ENCODE peak calls at places on chromosomes 3 and 15, in ten cellular contexts. Z is SW480; N is AG20443; X is LNCaP clone FGC; A is EH; Q is AG09309; B is GM23338; S is activated T-helper 1 cell treated with anti-CD3 and anti-CD28 coated beads, Interleukin-12 subunit alpha, Interleukin-12 subunit beta, Interleukin-2, Interleukin-4 antibody, amounts not matched to agents 30 ng/mL and 10 ng/mL and 1 ng/mL, durations not matched to agents 14 hours and 24 hours and 36 hours; H is stomach; M is HuH-7.5. O is an unnamed sample.

GRCh38 chr3:125507128-125507527 is 12.9 kb downstream of the SNX4 start:
- DNase-seq in Z (no peak), N (no peak), X (no peak), A (no peak), Q (no peak), B (no peak), S (no peak), H (no peak), M (no peak), O (no peak)

GRCh38 chr3:16181361-16181760 is 6.9 kb downstream of the GALNT15 start:
- DNase-seq in Z (no peak), N (peak; percentile 73), X (no peak), A (peak; percentile 58), Q (no peak), B (no peak), S (no peak), H (peak; percentile 29), M (no peak), O (no peak)

GRCh38 chr3:151548206-151548605 is 87.3 kb upstream of the IGSF10 start:
- DNase-seq in Z (no peak), N (no peak), X (no peak), A (no peak), Q (no peak), B (no peak), S (no peak), H (no peak), M (no peak), O (no peak)

GRCh38 chr15:68620721-68621528 is 42.1 kb downstream of the CORO2B start:
- DNase-seq in Z (no peak), N (peak; percentile 94), X (no peak), A (peak; percentile 98), Q (peak; percentile 95), B (peak; percentile 46), S (no peak), H (peak; percentile 64), M (no peak), O (no peak)

GRCh38 chr15:24772256-24772655 is 96.7 kb downstream of the NPAP1 start:
- DNase-seq in Z (no peak), N (no peak), X (no peak), A (no peak), Q (no peak), B (peak; percentile 86), S (no peak), H (no peak), M (no peak), O (peak; percentile 72)

GRCh38 chr15:101052031-101052620 is 133.0 kb downstream of the LRRK1 start:
- DNase-seq in Z (no peak), N (no peak), X (no peak), A (no peak), Q (no peak), B (no peak), S (no peak), H (peak; percentile 19), M (peak; percentile 6), O (no peak)

GRCh38 chr3:35899245-35899644 is 259.9 kb downstream of the ARPP21 start:
- DNase-seq in Z (no peak), N (no peak), X (no peak), A (no peak), Q (no peak), B (no peak), S (no peak), H (no peak), M (no peak), O (peak; percentile 13)

GRCh38 chr3:174540081-174540480 is 319.1 kb upstream of the NAALADL2 start:
- DNase-seq in Z (no peak), N (no peak), X (no peak), A (no peak), Q (no peak), B (peak; percentile 84), S (no peak), H (no peak), M (no peak), O (peak; percentile 77)

GRCh38 chr3:46575577-46576222 is 9.6 kb upstream of the LRRC2 start:
- DNase-seq in Z (no peak), N (no peak), X (no peak), A (no peak), Q (no peak), B (peak; percentile 76), S (no peak), H (no peak), M (no peak), O (peak; percentile 95)

GRCh38 chr3:183533410-183534132 is 21.9 kb downstream of the KLHL6 start:
- DNase-seq in Z (no peak), N (no peak), X (no peak), A (no peak), Q (no peak), B (peak; percentile 61), S (no peak), H (no peak), M (no peak), O (no peak)

GRCh38 chr15:94164202-94164807 is 67.1 kb upstream of the MCTP2 start:
- DNase-seq in Z (peak; percentile 54), N (peak; percentile 56), X (peak; percentile 18), A (peak; percentile 37), Q (no peak), B (peak; percentile 82), S (peak; percentile 44), H (peak; percentile 63), M (peak; percentile 11), O (peak; percentile 81)

GRCh38 chr3:163422671-163423070 is 1655.6 kb downstream of the SI start:
- DNase-seq in Z (no peak), N (no peak), X (no peak), A (no peak), Q (no peak), B (no peak), S (no peak), H (no peak), M (no peak), O (no peak)

GRCh38 chr15:57922780-57923179 is 142.7 kb downstream of the ALDH1A2 start:
- DNase-seq in Z (no peak), N (no peak), X (peak; percentile 78), A (no peak), Q (no peak), B (no peak), S (no peak), H (peak; percentile 90), M (no peak), O (no peak)

GRCh38 chr3:46242120-46242519 is at the start of gene CCR3:
- DNase-seq in Z (no peak), N (no peak), X (no peak), A (no peak), Q (no peak), B (no peak), S (no peak), H (no peak), M (no peak), O (no peak)

GRCh38 chr15:64387562-64388168 is at the start of gene TRIP4:
- DNase-seq in Z (peak; percentile 98), N (peak; percentile 97), X (peak; percentile 97), A (peak; percentile 98), Q (peak; percentile 88), B (peak; percentile 97), S (peak; percentile 96), H (peak; percentile 96), M (peak; percentile 79), O (peak; percentile 98)

GRCh38 chr15:99566157-99566900 is 545 bp downstream of the MEF2A start:
- DNase-seq in Z (peak; percentile 26), N (peak; percentile 55), X (no peak), A (peak; percentile 20), Q (no peak), B (peak; percentile 39), S (peak; percentile 11), H (no peak), M (peak; percentile 44), O (peak; percentile 26)

GRCh38 chr15:63089260-63090043 is 32.2 kb upstream of the LACTB start:
- DNase-seq in Z (no peak), N (peak; percentile 86), X (no peak), A (peak; percentile 98), Q (peak; percentile 90), B (peak; percentile 70), S (no peak), H (no peak), M (peak; percentile 27), O (peak; percentile 87)

GRCh38 chr15:39191871-39192281 is 389.0 kb upstream of the THBS1 start:
- DNase-seq in Z (no peak), N (no peak), X (no peak), A (peak; percentile 85), Q (peak; percentile 59), B (no peak), S (no peak), H (no peak), M (no peak), O (no peak)

GRCh38 chr3:124951511-124952390 is 17.2 kb upstream of the MUC13 start:
- DNase-seq in Z (peak; percentile 38), N (peak; percentile 58), X (no peak), A (peak; percentile 68), Q (peak; percentile 13), B (no peak), S (no peak), H (no peak), M (no peak), O (no peak)

GRCh38 chr15:69145694-69146492 is 14.5 kb upstream of the GLCE start:
- DNase-seq in Z (no peak), N (no peak), X (no peak), A (no peak), Q (no peak), B (peak; percentile 11), S (no peak), H (no peak), M (no peak), O (no peak)

GRCh38 chr15:31080618-31081017 is 20.9 kb downstream of the TRPM1 start:
- DNase-seq in Z (no peak), N (no peak), X (no peak), A (no peak), Q (no peak), B (peak; percentile 96), S (no peak), H (peak; percentile 81), M (no peak), O (peak; percentile 89)

GRCh38 chr15:96440978-96441377 is 110.5 kb downstream of the NR2F2 start:
- DNase-seq in Z (no peak), N (no peak), X (no peak), A (no peak), Q (no peak), B (no peak), S (no peak), H (no peak), M (no peak), O (peak; percentile 6)

GRCh38 chr3:43872901-43873300 is 182.2 kb downstream of the ABHD5 start:
- DNase-seq in Z (no peak), N (peak; percentile 43), X (no peak), A (peak; percentile 78), Q (peak; percentile 32), B (no peak), S (no peak), H (no peak), M (no peak), O (peak; percentile 51)

GRCh38 chr3:55485208-55485791 is 1.8 kb downstream of the WNT5A start:
- DNase-seq in Z (peak; percentile 65), N (peak; percentile 83), X (no peak), A (peak; percentile 89), Q (no peak), B (peak; percentile 95), S (peak; percentile 12), H (peak; percentile 77), M (peak; percentile 71), O (peak; percentile 95)

GRCh38 chr3:25489858-25490591 is 62.0 kb downstream of the RARB start:
- DNase-seq in Z (no peak), N (no peak), X (no peak), A (no peak), Q (no peak), B (no peak), S (no peak), H (no peak), M (no peak), O (no peak)

GRCh38 chr3:159732172-159733111 is 256.2 kb upstream of the IL12A start:
- DNase-seq in Z (peak; percentile 68), N (peak; percentile 68), X (no peak), A (peak; percentile 98), Q (peak; percentile 74), B (peak; percentile 80), S (no peak), H (no peak), M (no peak), O (peak; percentile 91)

GRCh38 chr15:100718075-100718980 is 115.9 kb downstream of the ASB7 start:
- DNase-seq in Z (no peak), N (peak; percentile 3), X (no peak), A (no peak), Q (no peak), B (no peak), S (no peak), H (no peak), M (no peak), O (no peak)

GRCh38 chr3:42685363-42685881 is at the start of gene KLHL40:
- DNase-seq in Z (no peak), N (no peak), X (no peak), A (no peak), Q (no peak), B (no peak), S (no peak), H (no peak), M (no peak), O (no peak)

O was measured in mesendoderm.